ENCODE peak calls at places on chromosome 18, in six cellular contexts. One of them, this sample, is unnamed. For H3K27me3, the result is how much of the 10 kb centered on the place peaks cover.

GRCh38 chr18:24023185-24023814 is 8.7 kb downstream of the TTC39C start:
- DNase-seq in PC-9: peak
- DNase-seq in IMR-90: no peak
- DNase-seq in psoas muscle: no peak
- DNase-seq in bronchial epithelial cell: peak
- DNase-seq in breast epithelium: no peak
- DNase-seq in this sample: no peak

GRCh38 chr18:48216639-48217280 is 192.4 kb downstream of the ZBTB7C start:
- DNase-seq in PC-9: no peak
- DNase-seq in IMR-90: no peak
- DNase-seq in psoas muscle: no peak
- DNase-seq in bronchial epithelial cell: no peak
- DNase-seq in breast epithelium: no peak
- DNase-seq in this sample: no peak

GRCh38 chr18:26317353-26317865 is 91.2 kb downstream of the TAF4B start:
- DNase-seq in PC-9: peak
- DNase-seq in IMR-90: no peak
- DNase-seq in psoas muscle: no peak
- DNase-seq in bronchial epithelial cell: no peak
- DNase-seq in breast epithelium: no peak
- DNase-seq in this sample: no peak

GRCh38 chr18:39647627-39648502 is 2082.3 kb upstream of the CELF4 start:
- DNase-seq in PC-9: peak
- DNase-seq in IMR-90: peak
- DNase-seq in psoas muscle: no peak
- DNase-seq in bronchial epithelial cell: peak
- DNase-seq in breast epithelium: no peak
- DNase-seq in this sample: peak

GRCh38 chr18:78994531-78994930 is 14.9 kb downstream of the SALL3 start:
- DNase-seq in PC-9: no peak
- DNase-seq in IMR-90: no peak
- DNase-seq in psoas muscle: no peak
- DNase-seq in bronchial epithelial cell: no peak
- DNase-seq in breast epithelium: no peak
- DNase-seq in this sample: no peak

GRCh38 chr18:23936371-23936958 is 78.1 kb upstream of the TTC39C start:
- DNase-seq in PC-9: no peak
- DNase-seq in IMR-90: no peak
- DNase-seq in psoas muscle: no peak
- DNase-seq in bronchial epithelial cell: no peak
- DNase-seq in breast epithelium: no peak
- DNase-seq in this sample: no peak

GRCh38 chr18:35073186-35074105 is 32.2 kb downstream of the MAPRE2 start:
- DNase-seq in PC-9: no peak
- DNase-seq in IMR-90: peak
- DNase-seq in psoas muscle: no peak
- DNase-seq in bronchial epithelial cell: peak
- DNase-seq in breast epithelium: no peak
- DNase-seq in this sample: no peak

GRCh38 chr18:39845673-39846072 is 2109.4 kb upstream of the PIK3C3 start:
- DNase-seq in PC-9: no peak
- DNase-seq in IMR-90: no peak
- DNase-seq in psoas muscle: no peak
- DNase-seq in bronchial epithelial cell: peak
- DNase-seq in breast epithelium: no peak
- DNase-seq in this sample: no peak

GRCh38 chr18:64097497-64097896 is 51.4 kb downstream of the LINC00305 start:
- DNase-seq in PC-9: no peak
- DNase-seq in IMR-90: no peak
- DNase-seq in psoas muscle: no peak
- DNase-seq in bronchial epithelial cell: no peak
- DNase-seq in breast epithelium: no peak
- DNase-seq in this sample: no peak

GRCh38 chr18:55779711-55780590 is 192.0 kb upstream of the TCF4 start:
- DNase-seq in PC-9: no peak
- DNase-seq in IMR-90: peak
- DNase-seq in psoas muscle: peak
- DNase-seq in bronchial epithelial cell: no peak
- DNase-seq in breast epithelium: peak
- DNase-seq in this sample: no peak
- H3K4me3 ChIP-seq in PC-9: no peak
- H3K4me3 ChIP-seq in IMR-90: peak
- H3K4me3 ChIP-seq in psoas muscle: peak
- H3K4me3 ChIP-seq in bronchial epithelial cell: peak
- H3K4me3 ChIP-seq in breast epithelium: peak
- H3K4me3 ChIP-seq in this sample: peak

GRCh38 chr18:57431512-57432080 is 3.6 kb upstream of the ONECUT2 start:
- DNase-seq in PC-9: no peak
- DNase-seq in IMR-90: no peak
- DNase-seq in psoas muscle: no peak
- DNase-seq in bronchial epithelial cell: no peak
- DNase-seq in breast epithelium: no peak
- DNase-seq in this sample: no peak
- H3K27me3 ChIP-seq in PC-9: under half
- H3K27me3 ChIP-seq in IMR-90: half or more
- H3K27me3 ChIP-seq in psoas muscle: half or more
- H3K27me3 ChIP-seq in bronchial epithelial cell: half or more
- H3K27me3 ChIP-seq in breast epithelium: half or more
- H3K27me3 ChIP-seq in this sample: half or more

GRCh38 chr18:11052800-11053199 is 96.6 kb downstream of the PIEZO2 start:
- DNase-seq in PC-9: no peak
- DNase-seq in IMR-90: peak
- DNase-seq in psoas muscle: no peak
- DNase-seq in bronchial epithelial cell: peak
- DNase-seq in breast epithelium: no peak
- DNase-seq in this sample: no peak

GRCh38 chr18:11051462-11051861 is 97.9 kb downstream of the PIEZO2 start:
- DNase-seq in PC-9: no peak
- DNase-seq in IMR-90: no peak
- DNase-seq in psoas muscle: no peak
- DNase-seq in bronchial epithelial cell: no peak
- DNase-seq in breast epithelium: no peak
- DNase-seq in this sample: no peak

GRCh38 chr18:11053293-11053692 is 96.1 kb downstream of the PIEZO2 start:
- DNase-seq in PC-9: no peak
- DNase-seq in IMR-90: no peak
- DNase-seq in psoas muscle: no peak
- DNase-seq in bronchial epithelial cell: no peak
- DNase-seq in breast epithelium: no peak
- DNase-seq in this sample: no peak

GRCh38 chr18:11047817-11048216 is 101.6 kb downstream of the PIEZO2 start:
- DNase-seq in PC-9: no peak
- DNase-seq in IMR-90: no peak
- DNase-seq in psoas muscle: no peak
- DNase-seq in bronchial epithelial cell: no peak
- DNase-seq in breast epithelium: no peak
- DNase-seq in this sample: no peak

DNA sequence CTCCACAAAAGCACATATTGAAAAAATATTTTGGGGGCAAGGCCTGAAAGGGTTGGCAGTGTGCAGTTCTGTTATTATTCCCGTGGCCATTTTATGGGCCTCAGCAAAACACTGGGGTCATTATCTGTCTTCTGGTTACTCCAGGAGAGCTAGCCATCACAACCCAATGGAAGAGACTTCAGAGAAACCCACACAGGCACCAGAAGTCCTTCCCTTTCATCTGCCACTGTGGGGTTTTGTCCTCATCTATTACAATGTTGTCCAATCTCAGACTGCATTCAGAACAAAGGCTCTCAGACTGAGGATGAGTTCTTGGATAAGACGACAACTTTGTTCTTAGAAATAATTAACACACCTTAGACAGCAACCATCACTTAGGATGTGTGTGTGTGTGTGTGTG is 98.4 kb downstream of the PIEZO2 start:
- DNase-seq in PC-9: no peak
- DNase-seq in IMR-90: no peak
- DNase-seq in psoas muscle: no peak
- DNase-seq in bronchial epithelial cell: no peak
- DNase-seq in breast epithelium: no peak
- DNase-seq in this sample: no peak
- H3K4me3 ChIP-seq in PC-9: no peak
- H3K4me3 ChIP-seq in IMR-90: no peak
- H3K4me3 ChIP-seq in psoas muscle: no peak
- H3K4me3 ChIP-seq in bronchial epithelial cell: no peak
- H3K4me3 ChIP-seq in breast epithelium: no peak
- H3K4me3 ChIP-seq in this sample: no peak

GRCh38 chr18:10027031-10027430 is 113.2 kb downstream of the VAPA start:
- DNase-seq in PC-9: no peak
- DNase-seq in IMR-90: no peak
- DNase-seq in psoas muscle: no peak
- DNase-seq in bronchial epithelial cell: no peak
- DNase-seq in breast epithelium: no peak
- DNase-seq in this sample: no peak

GRCh38 chr18:10023853-10024638 is 110.2 kb downstream of the VAPA start:
- DNase-seq in PC-9: no peak
- DNase-seq in IMR-90: no peak
- DNase-seq in psoas muscle: no peak
- DNase-seq in bronchial epithelial cell: no peak
- DNase-seq in breast epithelium: no peak
- DNase-seq in this sample: no peak

GRCh38 chr18:10029711-10030110 is 115.9 kb downstream of the VAPA start:
- DNase-seq in PC-9: no peak
- DNase-seq in IMR-90: no peak
- DNase-seq in psoas muscle: no peak
- DNase-seq in bronchial epithelial cell: no peak
- DNase-seq in breast epithelium: no peak
- DNase-seq in this sample: no peak

GRCh38 chr18:10025756-10026290 is 112.0 kb downstream of the VAPA start:
- DNase-seq in PC-9: no peak
- DNase-seq in IMR-90: no peak
- DNase-seq in psoas muscle: no peak
- DNase-seq in bronchial epithelial cell: no peak
- DNase-seq in breast epithelium: no peak
- DNase-seq in this sample: no peak

DNA sequence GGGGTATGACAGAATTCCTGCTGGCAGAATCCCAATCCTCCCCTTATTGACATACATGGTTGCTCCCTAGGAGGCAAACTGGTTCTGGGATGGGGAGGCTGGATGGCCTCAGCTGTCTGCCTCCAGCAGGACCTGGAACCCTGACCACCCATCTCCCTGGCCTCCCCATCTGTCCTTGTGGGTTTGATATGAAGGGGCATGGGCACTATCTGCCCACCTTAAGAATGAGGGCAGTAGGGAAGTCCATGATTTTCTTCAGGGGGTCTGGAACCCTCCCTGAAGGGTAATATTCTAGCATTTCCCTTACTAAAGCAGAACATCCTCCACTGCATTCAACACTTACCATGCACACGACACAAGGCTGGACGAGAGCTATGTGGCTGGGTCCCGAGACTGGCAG is 113.6 kb downstream of the VAPA start:
- DNase-seq in PC-9: no peak
- DNase-seq in IMR-90: no peak
- DNase-seq in psoas muscle: no peak
- DNase-seq in bronchial epithelial cell: no peak
- DNase-seq in breast epithelium: no peak
- DNase-seq in this sample: no peak
- H3K27me3 ChIP-seq in PC-9: under half
- H3K27me3 ChIP-seq in IMR-90: under half
- H3K27me3 ChIP-seq in psoas muscle: under half
- H3K27me3 ChIP-seq in bronchial epithelial cell: under half
- H3K27me3 ChIP-seq in breast epithelium: under half
- H3K27me3 ChIP-seq in this sample: under half

DNA sequence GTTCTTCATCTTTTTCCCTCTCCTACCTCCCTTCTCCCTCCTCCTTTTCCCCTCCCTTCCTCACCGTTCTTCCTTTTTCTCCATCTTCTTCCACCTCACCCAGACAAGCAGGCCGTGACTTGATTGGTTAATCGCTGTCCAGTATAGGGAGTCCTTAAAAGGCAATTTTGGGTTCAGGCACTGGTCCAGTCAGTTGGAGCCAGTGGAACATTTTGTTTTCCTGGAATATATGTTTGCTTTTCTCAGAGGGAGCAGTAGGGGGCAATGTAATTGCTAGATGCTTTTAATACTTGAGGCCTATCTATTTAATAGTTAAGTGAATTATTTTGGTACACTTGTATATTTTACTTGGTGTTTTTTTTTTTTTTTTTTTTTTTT is 15.0 kb downstream of the ELAC1 start:
- DNase-seq in PC-9: no peak
- DNase-seq in IMR-90: peak
- DNase-seq in psoas muscle: no peak
- DNase-seq in bronchial epithelial cell: no peak
- DNase-seq in breast epithelium: no peak
- DNase-seq in this sample: no peak
- H3K4me3 ChIP-seq in PC-9: no peak
- H3K4me3 ChIP-seq in IMR-90: no peak
- H3K4me3 ChIP-seq in psoas muscle: no peak
- H3K4me3 ChIP-seq in bronchial epithelial cell: no peak
- H3K4me3 ChIP-seq in breast epithelium: no peak
- H3K4me3 ChIP-seq in this sample: no peak